ENCODE peak calls at places on chromosome 4, in nine cellular contexts. One of them, this sample, is unnamed. For H3K27me3, the result is how much of the 10 kb centered on the place peaks cover.

GRCh38 chr4:177239475-177239874 is 70.2 kb upstream of the NEIL3 start:
- DNase-seq in PC-3: no peak
- DNase-seq in psoas muscle: no peak
- DNase-seq in heart right ventricle: no peak
- DNase-seq in CD8-positive, alpha-beta T cell: no peak
- DNase-seq in Peyer's patch: no peak
- DNase-seq in body of pancreas: no peak
- DNase-seq in prostate gland: no peak
- DNase-seq in endothelial cell of umbilical vein: no peak
- DNase-seq in this sample: no peak

GRCh38 chr4:88054909-88055308 is 47.5 kb downstream of the PKD2 start:
- DNase-seq in PC-3: peak
- DNase-seq in psoas muscle: no peak
- DNase-seq in heart right ventricle: no peak
- DNase-seq in CD8-positive, alpha-beta T cell: no peak
- DNase-seq in Peyer's patch: peak
- DNase-seq in body of pancreas: peak
- DNase-seq in prostate gland: peak
- DNase-seq in endothelial cell of umbilical vein: peak
- DNase-seq in this sample: no peak

GRCh38 chr4:179797718-179798117 is 2355.5 kb upstream of the AGA start:
- DNase-seq in PC-3: no peak
- DNase-seq in psoas muscle: no peak
- DNase-seq in heart right ventricle: no peak
- DNase-seq in CD8-positive, alpha-beta T cell: no peak
- DNase-seq in Peyer's patch: no peak
- DNase-seq in body of pancreas: no peak
- DNase-seq in prostate gland: no peak
- DNase-seq in endothelial cell of umbilical vein: no peak
- DNase-seq in this sample: no peak

GRCh38 chr4:68369474-68369805 is 19.6 kb upstream of the YTHDC1 start:
- DNase-seq in PC-3: peak
- DNase-seq in psoas muscle: no peak
- DNase-seq in heart right ventricle: no peak
- DNase-seq in CD8-positive, alpha-beta T cell: no peak
- DNase-seq in Peyer's patch: no peak
- DNase-seq in body of pancreas: no peak
- DNase-seq in prostate gland: peak
- DNase-seq in endothelial cell of umbilical vein: no peak
- DNase-seq in this sample: no peak

GRCh38 chr4:22668301-22668700 is 24.4 kb upstream of the GBA3 start:
- DNase-seq in PC-3: no peak
- DNase-seq in psoas muscle: no peak
- DNase-seq in heart right ventricle: no peak
- DNase-seq in CD8-positive, alpha-beta T cell: no peak
- DNase-seq in Peyer's patch: no peak
- DNase-seq in body of pancreas: no peak
- DNase-seq in prostate gland: no peak
- DNase-seq in endothelial cell of umbilical vein: no peak
- DNase-seq in this sample: no peak

GRCh38 chr4:19684079-19684478 is 567.6 kb upstream of the SLIT2 start:
- DNase-seq in PC-3: no peak
- DNase-seq in psoas muscle: no peak
- DNase-seq in heart right ventricle: no peak
- DNase-seq in CD8-positive, alpha-beta T cell: no peak
- DNase-seq in Peyer's patch: no peak
- DNase-seq in body of pancreas: no peak
- DNase-seq in prostate gland: no peak
- DNase-seq in endothelial cell of umbilical vein: no peak
- DNase-seq in this sample: no peak

GRCh38 chr4:75696036-75696435 is 22.8 kb upstream of the G3BP2 start:
- DNase-seq in PC-3: no peak
- DNase-seq in psoas muscle: no peak
- DNase-seq in heart right ventricle: no peak
- DNase-seq in CD8-positive, alpha-beta T cell: no peak
- DNase-seq in Peyer's patch: no peak
- DNase-seq in body of pancreas: no peak
- DNase-seq in prostate gland: no peak
- DNase-seq in endothelial cell of umbilical vein: no peak
- DNase-seq in this sample: no peak

GRCh38 chr4:26346203-26346620 is 25.4 kb downstream of the RBPJ start:
- DNase-seq in PC-3: no peak
- DNase-seq in psoas muscle: no peak
- DNase-seq in heart right ventricle: no peak
- DNase-seq in CD8-positive, alpha-beta T cell: no peak
- DNase-seq in Peyer's patch: no peak
- DNase-seq in body of pancreas: no peak
- DNase-seq in prostate gland: no peak
- DNase-seq in endothelial cell of umbilical vein: peak
- DNase-seq in this sample: no peak

GRCh38 chr4:8643986-8644385 is 51.4 kb downstream of the CPZ start:
- DNase-seq in PC-3: no peak
- DNase-seq in psoas muscle: no peak
- DNase-seq in heart right ventricle: no peak
- DNase-seq in CD8-positive, alpha-beta T cell: no peak
- DNase-seq in Peyer's patch: peak
- DNase-seq in body of pancreas: no peak
- DNase-seq in prostate gland: no peak
- DNase-seq in endothelial cell of umbilical vein: no peak
- DNase-seq in this sample: peak

GRCh38 chr4:122917731-122918130 is 4.7 kb downstream of the NUDT6 start:
- DNase-seq in PC-3: peak
- DNase-seq in psoas muscle: no peak
- DNase-seq in heart right ventricle: no peak
- DNase-seq in CD8-positive, alpha-beta T cell: no peak
- DNase-seq in Peyer's patch: no peak
- DNase-seq in body of pancreas: no peak
- DNase-seq in prostate gland: no peak
- DNase-seq in endothelial cell of umbilical vein: peak
- DNase-seq in this sample: no peak

GRCh38 chr4:77264826-77265225 is 107.8 kb downstream of the CCNG2 start:
- DNase-seq in PC-3: peak
- DNase-seq in psoas muscle: no peak
- DNase-seq in heart right ventricle: no peak
- DNase-seq in CD8-positive, alpha-beta T cell: no peak
- DNase-seq in Peyer's patch: no peak
- DNase-seq in body of pancreas: no peak
- DNase-seq in prostate gland: no peak
- DNase-seq in endothelial cell of umbilical vein: no peak
- DNase-seq in this sample: no peak

GRCh38 chr4:149708513-149709175 is 107.0 kb downstream of the IQCM start:
- DNase-seq in PC-3: peak
- DNase-seq in psoas muscle: no peak
- DNase-seq in heart right ventricle: no peak
- DNase-seq in CD8-positive, alpha-beta T cell: no peak
- DNase-seq in Peyer's patch: no peak
- DNase-seq in body of pancreas: no peak
- DNase-seq in prostate gland: no peak
- DNase-seq in endothelial cell of umbilical vein: peak
- DNase-seq in this sample: no peak

GRCh38 chr4:7460591-7460990 is 25.9 kb upstream of the PSAPL1 start:
- DNase-seq in PC-3: no peak
- DNase-seq in psoas muscle: no peak
- DNase-seq in heart right ventricle: no peak
- DNase-seq in CD8-positive, alpha-beta T cell: no peak
- DNase-seq in Peyer's patch: no peak
- DNase-seq in body of pancreas: no peak
- DNase-seq in prostate gland: no peak
- DNase-seq in endothelial cell of umbilical vein: no peak
- DNase-seq in this sample: no peak

GRCh38 chr4:188930822-188931221 is 791.6 kb downstream of the TRIML1 start:
- DNase-seq in PC-3: no peak
- DNase-seq in psoas muscle: no peak
- DNase-seq in heart right ventricle: no peak
- DNase-seq in CD8-positive, alpha-beta T cell: no peak
- DNase-seq in Peyer's patch: no peak
- DNase-seq in body of pancreas: no peak
- DNase-seq in prostate gland: no peak
- DNase-seq in endothelial cell of umbilical vein: no peak
- DNase-seq in this sample: no peak

GRCh38 chr4:116599859-116600258 is 485.5 kb downstream of the TRAM1L1 start:
- DNase-seq in PC-3: no peak
- DNase-seq in psoas muscle: peak
- DNase-seq in heart right ventricle: no peak
- DNase-seq in CD8-positive, alpha-beta T cell: no peak
- DNase-seq in Peyer's patch: no peak
- DNase-seq in body of pancreas: no peak
- DNase-seq in prostate gland: no peak
- DNase-seq in endothelial cell of umbilical vein: no peak
- DNase-seq in this sample: no peak

GRCh38 chr4:114599231-114600065 is 841 bp downstream of the UGT8 start:
- DNase-seq in PC-3: no peak
- DNase-seq in psoas muscle: no peak
- DNase-seq in heart right ventricle: no peak
- DNase-seq in CD8-positive, alpha-beta T cell: no peak
- DNase-seq in Peyer's patch: peak
- DNase-seq in body of pancreas: peak
- DNase-seq in prostate gland: no peak
- DNase-seq in endothelial cell of umbilical vein: no peak
- DNase-seq in this sample: no peak

GRCh38 chr4:140837742-140838141 is 81.6 kb upstream of the TBC1D9 start:
- DNase-seq in PC-3: no peak
- DNase-seq in psoas muscle: no peak
- DNase-seq in heart right ventricle: no peak
- DNase-seq in CD8-positive, alpha-beta T cell: no peak
- DNase-seq in Peyer's patch: no peak
- DNase-seq in body of pancreas: no peak
- DNase-seq in prostate gland: no peak
- DNase-seq in endothelial cell of umbilical vein: peak
- DNase-seq in this sample: no peak

GRCh38 chr4:5691491-5692132 is 16.7 kb downstream of the EVC2 start:
- DNase-seq in PC-3: no peak
- DNase-seq in psoas muscle: no peak
- DNase-seq in heart right ventricle: no peak
- DNase-seq in CD8-positive, alpha-beta T cell: no peak
- DNase-seq in Peyer's patch: no peak
- DNase-seq in body of pancreas: no peak
- DNase-seq in prostate gland: no peak
- DNase-seq in endothelial cell of umbilical vein: no peak
- DNase-seq in this sample: no peak

GRCh38 chr4:42750091-42750490 is 93.2 kb upstream of the ATP8A1 start:
- DNase-seq in PC-3: peak
- DNase-seq in psoas muscle: no peak
- DNase-seq in heart right ventricle: no peak
- DNase-seq in CD8-positive, alpha-beta T cell: no peak
- DNase-seq in Peyer's patch: peak
- DNase-seq in body of pancreas: peak
- DNase-seq in prostate gland: peak
- DNase-seq in endothelial cell of umbilical vein: peak
- DNase-seq in this sample: no peak

GRCh38 chr4:174972911-174973310 is 54.8 kb downstream of the ADAM29 start:
- DNase-seq in PC-3: no peak
- DNase-seq in psoas muscle: no peak
- DNase-seq in heart right ventricle: no peak
- DNase-seq in CD8-positive, alpha-beta T cell: no peak
- DNase-seq in Peyer's patch: no peak
- DNase-seq in body of pancreas: no peak
- DNase-seq in prostate gland: no peak
- DNase-seq in endothelial cell of umbilical vein: no peak
- DNase-seq in this sample: no peak

GRCh38 chr4:8538703-8539567 is 41.3 kb upstream of the GPR78 start:
- DNase-seq in PC-3: peak
- DNase-seq in psoas muscle: peak
- DNase-seq in heart right ventricle: no peak
- DNase-seq in CD8-positive, alpha-beta T cell: no peak
- DNase-seq in Peyer's patch: no peak
- DNase-seq in body of pancreas: peak
- DNase-seq in prostate gland: no peak
- DNase-seq in endothelial cell of umbilical vein: peak
- DNase-seq in this sample: no peak

GRCh38 chr4:15182600-15183222 is 180.4 kb downstream of the CPEB2 start:
- DNase-seq in PC-3: peak
- DNase-seq in psoas muscle: no peak
- DNase-seq in heart right ventricle: no peak
- DNase-seq in CD8-positive, alpha-beta T cell: no peak
- DNase-seq in Peyer's patch: no peak
- DNase-seq in body of pancreas: no peak
- DNase-seq in prostate gland: no peak
- DNase-seq in endothelial cell of umbilical vein: peak
- DNase-seq in this sample: no peak

GRCh38 chr4:166274136-166274761 is 401.2 kb downstream of the TLL1 start:
- DNase-seq in PC-3: no peak
- DNase-seq in psoas muscle: no peak
- DNase-seq in heart right ventricle: no peak
- DNase-seq in CD8-positive, alpha-beta T cell: no peak
- DNase-seq in Peyer's patch: no peak
- DNase-seq in body of pancreas: no peak
- DNase-seq in prostate gland: no peak
- DNase-seq in endothelial cell of umbilical vein: no peak
- DNase-seq in this sample: no peak
- H3K27me3 ChIP-seq in PC-3: under half
- H3K27me3 ChIP-seq in psoas muscle: under half
- H3K27me3 ChIP-seq in heart right ventricle: under half
- H3K27me3 ChIP-seq in CD8-positive, alpha-beta T cell: under half
- H3K27me3 ChIP-seq in Peyer's patch: under half
- H3K27me3 ChIP-seq in body of pancreas: under half
- H3K27me3 ChIP-seq in prostate gland: under half
- H3K27me3 ChIP-seq in endothelial cell of umbilical vein: under half
- H3K27me3 ChIP-seq in this sample: under half

DNA sequence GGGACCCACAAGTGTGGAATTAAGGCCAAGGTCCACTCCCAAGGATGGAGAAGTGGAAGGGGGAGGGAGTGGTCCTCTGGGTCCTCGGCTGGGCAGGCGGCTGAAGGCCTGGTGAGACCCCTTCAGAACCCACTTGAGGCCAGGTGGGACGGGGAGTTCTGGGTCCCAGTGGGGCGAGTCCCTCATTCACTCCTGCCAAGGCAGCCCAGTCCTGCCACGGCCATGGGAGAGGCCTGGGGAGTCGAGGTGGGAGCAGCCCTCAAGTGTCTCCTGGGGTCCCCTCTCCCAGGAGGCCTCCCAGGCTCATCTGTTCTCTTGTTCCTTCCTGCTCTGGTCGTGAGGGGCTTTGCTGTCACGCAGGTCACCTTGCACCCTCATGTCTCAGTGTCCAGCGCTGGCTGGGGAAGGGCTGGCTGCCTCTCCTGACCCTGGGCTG is 6.1 kb upstream of the SH3BP2 start:
- DNase-seq in PC-3: no peak
- DNase-seq in psoas muscle: no peak
- DNase-seq in heart right ventricle: peak
- DNase-seq in CD8-positive, alpha-beta T cell: no peak
- DNase-seq in Peyer's patch: no peak
- DNase-seq in body of pancreas: no peak
- DNase-seq in prostate gland: no peak
- DNase-seq in endothelial cell of umbilical vein: no peak
- DNase-seq in this sample: no peak
- H3K4me3 ChIP-seq in PC-3: no peak
- H3K4me3 ChIP-seq in psoas muscle: no peak
- H3K4me3 ChIP-seq in heart right ventricle: no peak
- H3K4me3 ChIP-seq in CD8-positive, alpha-beta T cell: no peak
- H3K4me3 ChIP-seq in Peyer's patch: no peak
- H3K4me3 ChIP-seq in body of pancreas: no peak
- H3K4me3 ChIP-seq in prostate gland: no peak
- H3K4me3 ChIP-seq in endothelial cell of umbilical vein: no peak
- H3K4me3 ChIP-seq in this sample: no peak

GRCh38 chr4:152719291-152719690 is 39.5 kb upstream of the TMEM154 start:
- DNase-seq in PC-3: no peak
- DNase-seq in psoas muscle: no peak
- DNase-seq in heart right ventricle: no peak
- DNase-seq in CD8-positive, alpha-beta T cell: no peak
- DNase-seq in Peyer's patch: no peak
- DNase-seq in body of pancreas: no peak
- DNase-seq in prostate gland: no peak
- DNase-seq in endothelial cell of umbilical vein: no peak
- DNase-seq in this sample: no peak
- TF ChIP-seq CTCF in PC-3: no peak
- TF ChIP-seq CTCF in psoas muscle: no peak
- TF ChIP-seq CTCF in heart right ventricle: no peak
- TF ChIP-seq CTCF in CD8-positive, alpha-beta T cell: no peak
- TF ChIP-seq CTCF in Peyer's patch: no peak
- TF ChIP-seq CTCF in body of pancreas: no peak
- TF ChIP-seq CTCF in prostate gland: no peak
- TF ChIP-seq CTCF in endothelial cell of umbilical vein: no peak
- TF ChIP-seq CTCF in this sample: no peak

GRCh38 chr4:3465698-3466671 is 2.9 kb downstream of the DOK7 start:
- DNase-seq in PC-3: no peak
- DNase-seq in psoas muscle: peak
- DNase-seq in heart right ventricle: peak
- DNase-seq in CD8-positive, alpha-beta T cell: no peak
- DNase-seq in Peyer's patch: no peak
- DNase-seq in body of pancreas: peak
- DNase-seq in prostate gland: no peak
- DNase-seq in endothelial cell of umbilical vein: no peak
- DNase-seq in this sample: no peak
- H3K27me3 ChIP-seq in PC-3: under half
- H3K27me3 ChIP-seq in psoas muscle: under half
- H3K27me3 ChIP-seq in heart right ventricle: under half
- H3K27me3 ChIP-seq in CD8-positive, alpha-beta T cell: under half
- H3K27me3 ChIP-seq in Peyer's patch: under half
- H3K27me3 ChIP-seq in body of pancreas: under half
- H3K27me3 ChIP-seq in prostate gland: under half
- H3K27me3 ChIP-seq in endothelial cell of umbilical vein: under half
- H3K27me3 ChIP-seq in this sample: under half

This sample was measured in tibial artery.